ENCODE peak calls at places on chromosome 9, in four cellular contexts. E, V, X and S are unnamed samples.

GRCh38 chr9:37062331-37062730 is 28.3 kb upstream of the PAX5 start:
- DNase-seq in V (no peak), X (no peak), E (no peak), S (no peak)

GRCh38 chr9:79353856-79354520 is 217.8 kb upstream of the TLE4 start:
- DNase-seq in E (no peak), X (peak; percentile 5), V (no peak), S (no peak)

GRCh38 chr9:36575411-36575882 is 2.8 kb downstream of the MELK start:
- DNase-seq in E (no peak), V (no peak), X (no peak), S (no peak)

GRCh38 chr9:107755267-107755666 is 265.7 kb upstream of the KLF4 start:
- DNase-seq in E (no peak), X (no peak), V (no peak), S (peak; percentile 55)

GRCh38 chr9:73166453-73166852 is 14.8 kb downstream of the ANXA1 start:
- DNase-seq in E (no peak), X (no peak), V (no peak), S (no peak)

GRCh38 chr9:109887079-109887478 is 107.1 kb downstream of the PALM2AKAP2 start:
- DNase-seq in V (no peak), X (no peak), E (no peak), S (no peak)

GRCh38 chr9:120698766-120699165 is 15.5 kb downstream of the MEGF9 start:
- DNase-seq in E (no peak), V (no peak), X (no peak), S (no peak)

GRCh38 chr9:72789915-72790314 is 162.9 kb downstream of the ALDH1A1 start:
- DNase-seq in E (no peak), V (no peak), X (no peak), S (no peak)

GRCh38 chr9:124110307-124110915 is 98.8 kb downstream of the LHX2 start:
- DNase-seq in V (no peak), E (peak; percentile 88), X (peak; percentile 44), S (peak; percentile 49)

GRCh38 chr9:126009047-126009446 is 261.9 kb downstream of the PBX3 start:
- DNase-seq in V (no peak), X (no peak), E (no peak), S (no peak)

GRCh38 chr9:79731483-79731882 is 159.7 kb downstream of the TLE4 start:
- DNase-seq in V (no peak), X (no peak), E (no peak), S (no peak)

GRCh38 chr9:8855046-8855445 is 1055.5 kb upstream of the DMAC1 start:
- DNase-seq in X (no peak), V (no peak), E (peak; percentile 47), S (no peak)

GRCh38 chr9:118618744-118619299 is 750.4 kb downstream of the BRINP1 start:
- DNase-seq in V (no peak), E (no peak), X (no peak), S (no peak)

GRCh38 chr9:92947268-92948031 is at the start of gene FGD3:
- DNase-seq in V (no peak), E (peak; percentile 46), X (peak; percentile 37), S (peak; percentile 48)
- H3K4me3 ChIP-seq in V (peak within 1 kb of the TSS; percentile 66), E (peak within 1 kb of the TSS; percentile 66), X (peak within 1 kb of the TSS; percentile 51), S (peak within 1 kb of the TSS; percentile 38)

GRCh38 chr9:127733609-127734008 is 1.5 kb downstream of the TOR2A start:
- DNase-seq in E (no peak), V (no peak), X (no peak), S (no peak)

GRCh38 chr9:127735530-127736176 is 559 bp upstream of the TOR2A start:
- DNase-seq in E (no peak), V (no peak), X (no peak), S (no peak)

GRCh38 chr9:127732444-127732843 is 2.6 kb downstream of the TOR2A start:
- DNase-seq in X (no peak), E (no peak), V (no peak), S (no peak)

GRCh38 chr9:127734747-127735529 is at the start of gene TOR2A:
- DNase-seq in X (peak; percentile 91), V (peak; percentile 99), E (peak; percentile 99), S (peak; percentile 98)

DNA sequence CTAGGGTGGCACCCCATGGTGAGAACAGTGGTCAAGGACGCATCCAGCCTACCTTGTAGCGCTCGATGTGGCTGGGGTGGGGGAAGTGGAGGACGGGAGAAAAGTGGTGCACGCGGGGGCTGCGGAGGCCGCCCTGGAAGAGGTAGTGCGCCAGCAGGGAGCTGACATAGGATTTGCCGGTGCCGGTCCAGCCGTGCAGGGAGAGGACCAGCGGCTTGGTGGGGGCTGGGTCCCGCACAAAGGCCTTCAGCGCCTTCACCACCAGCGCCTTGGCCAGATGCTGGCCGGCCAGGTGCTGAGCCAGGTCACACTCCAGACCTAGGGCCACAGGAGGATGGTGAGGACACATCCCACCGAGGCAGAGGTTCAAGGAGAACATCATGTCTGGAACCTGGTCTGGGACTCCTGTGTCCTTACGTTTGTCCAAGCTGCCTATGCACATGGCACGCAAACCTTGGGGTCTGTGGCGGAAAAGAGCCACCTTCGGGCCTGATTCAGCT is 797 bp downstream of the TOR2A start:
- DNase-seq in X (no peak), V (no peak), E (no peak), S (no peak)
- TF ChIP-seq CTCF in X (no peak), V (no peak), E (no peak), S (no peak)

GRCh38 chr9:122088880-122089567 is 4.1 kb downstream of the TTLL11 start:
- DNase-seq in X (no peak), V (no peak), E (no peak), S (peak; percentile 85)

GRCh38 chr9:122086873-122087272 is 6.2 kb downstream of the TTLL11 start:
- DNase-seq in E (no peak), V (no peak), X (no peak), S (no peak)

GRCh38 chr9:122085260-122085659 is 7.8 kb downstream of the TTLL11 start:
- DNase-seq in V (no peak), X (no peak), E (no peak), S (no peak)

GRCh38 chr9:122090287-122090883 is 2.7 kb downstream of the TTLL11 start:
- DNase-seq in E (no peak), V (no peak), X (no peak), S (no peak)

GRCh38 chr9:122087406-122088200 is 5.5 kb downstream of the TTLL11 start:
- DNase-seq in V (no peak), X (no peak), E (no peak), S (no peak)
- H3K27ac ChIP-seq in V (no peak overlapping the region), X (no peak overlapping the region), E (no peak overlapping the region), S (peak overlapping the region; percentile 63)

DNA sequence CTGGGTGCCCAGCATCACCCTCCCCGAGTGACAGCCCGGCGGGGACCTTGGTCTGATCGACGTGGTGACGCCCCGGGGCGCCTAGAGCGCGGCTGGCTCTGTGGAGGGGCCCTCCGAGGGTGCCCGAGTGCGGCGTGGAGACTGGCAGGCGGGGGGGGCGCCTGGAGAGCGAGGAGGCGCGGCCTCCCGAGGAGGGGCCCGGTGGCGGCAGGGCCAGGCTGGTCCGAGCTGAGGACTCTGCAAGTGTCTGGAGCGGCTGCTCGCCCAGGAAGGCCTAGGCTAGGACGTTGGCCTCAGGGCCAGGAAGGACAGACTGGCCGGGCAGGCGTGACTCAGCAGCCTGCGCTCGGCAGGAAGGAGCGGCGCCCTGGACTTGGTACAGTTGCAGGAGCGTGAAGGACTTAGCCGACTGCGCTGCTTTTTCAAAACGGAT is 1.3 kb downstream of the GADD45G start:
- DNase-seq in V (peak; percentile 91), X (peak; percentile 28), E (peak; percentile 65), S (peak; percentile 87)
- H3K4me3 ChIP-seq in V (peak overlapping the region; percentile 80), X (no peak overlapping the region), E (peak overlapping the region; percentile 94), S (peak overlapping the region; percentile 49)

GRCh38 chr9:111525056-111525977 is at the start of gene ZNF483:
- DNase-seq in X (peak; percentile 73), V (peak; percentile 85), E (peak; percentile 94), S (peak; percentile 84)
- TF ChIP-seq CTCF in X (no peak), V (no peak), E (no peak), S (no peak)

GRCh38 chr9:15851766-15852165 is 298.9 kb downstream of the CCDC171 start:
- DNase-seq in V (no peak), X (no peak), E (no peak), S (no peak)

DNA sequence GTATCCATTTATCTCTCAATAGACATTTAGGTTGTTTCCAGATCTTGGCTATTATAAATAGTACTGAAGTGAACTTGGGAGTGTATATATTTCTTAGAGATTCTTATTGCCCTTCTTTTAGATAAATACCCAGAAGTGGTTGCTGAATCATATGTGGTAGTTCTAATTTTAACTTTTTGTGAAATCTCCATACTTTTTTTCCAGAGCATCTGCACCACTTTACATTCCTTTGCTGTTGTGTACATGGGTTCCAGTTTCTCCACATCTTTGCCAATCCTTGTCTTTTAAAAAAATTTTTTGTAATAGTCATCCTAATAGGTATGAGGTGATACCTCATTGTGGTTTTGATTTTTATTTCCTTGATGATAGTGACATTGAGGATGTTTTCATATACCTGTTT is 303.7 kb downstream of the CCDC171 start:
- DNase-seq in E (no peak), V (no peak), X (no peak), S (no peak)
- H3K27ac ChIP-seq in E (no peak overlapping the region), V (no peak overlapping the region), X (no peak overlapping the region), S (no peak overlapping the region)

DNA sequence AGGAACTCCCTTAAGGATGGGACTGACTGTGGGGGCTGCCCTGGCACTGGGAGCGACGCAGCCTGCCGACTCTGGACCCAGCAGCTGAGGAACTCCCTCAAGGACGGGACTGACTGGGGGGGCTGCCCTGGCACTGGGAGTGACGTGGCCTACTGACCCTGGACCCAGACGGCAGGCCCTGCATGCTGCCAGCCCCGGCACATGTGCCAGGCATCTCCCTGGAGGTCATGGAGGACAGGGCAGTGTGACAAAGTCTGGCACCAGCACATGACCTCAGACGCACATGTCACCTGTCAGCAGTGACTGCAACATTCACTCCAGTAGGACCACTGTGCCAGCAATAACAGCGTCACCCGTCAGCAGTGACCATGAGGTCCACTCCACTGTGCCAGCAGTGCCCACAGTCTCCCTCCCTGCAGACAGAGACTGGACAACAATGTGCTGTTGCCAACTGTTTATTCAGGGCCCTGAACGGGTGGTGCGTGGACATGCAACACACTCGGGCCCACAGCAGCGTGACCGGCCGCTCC is 4.5 kb downstream of the FBXW5 start:
- DNase-seq in E (no peak), X (no peak), V (no peak), S (peak; percentile 69)
- H3K4me3 ChIP-seq in E (no peak overlapping the region), X (no peak overlapping the region), V (no peak overlapping the region), S (no peak overlapping the region)

GRCh38 chr9:23492126-23493002 is 333.7 kb downstream of the ELAVL2 start:
- DNase-seq in V (no peak), X (peak; percentile 13), E (peak; percentile 81), S (no peak)
- TF ChIP-seq CTCF in V (peak; percentile 51), X (peak; percentile 31), E (peak; percentile 80), S (no peak)